ENCODE peak calls at places on chromosomes 11 and 22, in ten cellular contexts. K, B, G, E, T, L, W, O, Q and P are unnamed samples.

GRCh38 chr11:121100943-121101342 is at the start of gene TECTA:
- DNase-seq in W (no peak), O (no peak), G (no peak), B (no peak), E (no peak), Q (no peak), T (no peak), L (no peak), K (no peak), P (no peak)

GRCh38 chr22:45429424-45429823 is 15.9 kb downstream of the RIBC2 start:
- DNase-seq in O (no peak), T (no peak), B (no peak), G (peak; percentile 51), K (no peak), Q (no peak), L (no peak), W (peak; percentile 25), E (no peak), P (no peak)

GRCh38 chr11:46333129-46333947 is 13.9 kb upstream of the DGKZ start:
- DNase-seq in K (no peak), Q (no peak), E (no peak), G (peak; percentile 85), B (no peak), W (no peak), L (no peak), T (no peak), O (no peak), P (no peak)

GRCh38 chr22:36232715-36233401 is 6.5 kb downstream of the APOL2 start:
- DNase-seq in K (no peak), Q (no peak), B (no peak), W (no peak), G (no peak), L (no peak), O (no peak), T (no peak), E (no peak), P (no peak)

GRCh38 chr11:117925198-117925925 is 3.8 kb downstream of the TMPRSS13 start:
- DNase-seq in B (no peak), T (no peak), W (no peak), Q (no peak), E (no peak), K (no peak), O (no peak), G (peak; percentile 64), L (no peak), P (peak; percentile 16)

GRCh38 chr11:113401718-113402117 is 14.1 kb downstream of the ANKK1 start:
- DNase-seq in E (no peak), L (no peak), B (peak; percentile 86), T (peak; percentile 73), O (peak; percentile 70), K (peak; percentile 32), Q (no peak), W (no peak), G (no peak), P (peak; percentile 61)

GRCh38 chr11:96279018-96279417 is 64.0 kb downstream of the MAML2 start:
- DNase-seq in G (no peak), K (no peak), T (no peak), W (no peak), B (no peak), E (no peak), O (no peak), L (no peak), Q (no peak), P (no peak)

GRCh38 chr22:28029201-28029948 is 110.3 kb upstream of the PITPNB start:
- DNase-seq in B (peak; percentile 7), K (no peak), O (peak; percentile 21), L (no peak), W (no peak), E (peak; percentile 49), G (peak; percentile 84), Q (no peak), T (peak; percentile 54), P (peak; percentile 53)

GRCh38 chr11:41119484-41119883 is 340.0 kb downstream of the LRRC4C start:
- DNase-seq in B (no peak), T (no peak), G (no peak), Q (no peak), W (no peak), E (no peak), K (no peak), L (no peak), O (no peak), P (no peak)

GRCh38 chr11:119093951-119094815 is 7.5 kb downstream of the DPAGT1 start:
- DNase-seq in Q (no peak), O (peak; percentile 48), W (peak; percentile 71), L (no peak), E (peak; percentile 38), G (peak; percentile 92), B (peak; percentile 46), T (peak; percentile 56), K (no peak), P (peak; percentile 41)

GRCh38 chr11:11230802-11231562 is 122.1 kb downstream of the CSNK2A3 start:
- DNase-seq in K (peak; percentile 6), L (peak; percentile 4), Q (no peak), E (no peak), B (peak; percentile 26), G (no peak), T (no peak), W (no peak), O (no peak), P (no peak)

GRCh38 chr22:29175312-29175835 is 30.3 kb upstream of the EMID1 start:
- DNase-seq in K (no peak), Q (no peak), E (no peak), T (no peak), W (no peak), G (no peak), L (no peak), B (no peak), O (no peak), P (no peak)

GRCh38 chr11:126891556-126892217 is 108.9 kb downstream of the KIRREL3 start:
- DNase-seq in T (no peak), G (no peak), B (no peak), E (no peak), L (no peak), O (no peak), K (no peak), W (no peak), Q (no peak), P (no peak)

GRCh38 chr22:26671317-26672059 is 14.1 kb downstream of the MIAT start:
- DNase-seq in K (no peak), O (peak; percentile 60), Q (peak; percentile 30), E (no peak), G (peak; percentile 93), B (no peak), T (peak; percentile 48), L (no peak), W (peak; percentile 68), P (no peak)

DNA sequence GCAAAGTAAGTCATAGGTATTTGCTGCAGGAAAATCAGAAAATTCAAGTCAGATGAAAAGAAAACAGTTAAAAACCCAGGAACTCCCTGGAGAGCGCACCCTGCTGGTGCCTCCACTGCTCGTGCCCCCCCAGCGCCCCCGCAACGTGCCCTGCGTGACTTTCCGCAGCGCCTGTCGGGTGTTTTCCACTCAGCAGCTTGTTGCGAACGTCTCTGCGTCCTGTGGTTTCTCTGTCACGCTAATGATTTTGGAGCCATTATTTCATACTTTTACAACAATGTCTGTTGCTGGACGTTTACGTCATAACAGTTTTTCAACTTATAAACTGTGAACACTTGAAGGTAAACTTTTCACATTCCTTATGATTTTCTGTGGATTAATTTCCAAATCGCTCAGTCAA is 5.0 kb downstream of the CRELD2 start:
- DNase-seq in L (no peak), T (no peak), W (no peak), E (peak; percentile 81), K (no peak), O (no peak), G (no peak), B (no peak), Q (no peak), P (no peak)
- TF ChIP-seq CTCF in L (peak; percentile 31), T (no peak), W (no peak), E (peak; percentile 76), K (no peak), O (no peak), G (peak; percentile 22), B (no peak), Q (no peak), P (no peak)

GRCh38 chr22:37321288-37321687 is 39.0 kb downstream of the CYTH4 start:
- DNase-seq in Q (no peak), K (no peak), G (no peak), L (peak; percentile 62), T (no peak), E (no peak), O (no peak), B (no peak), W (no peak), P (no peak)
- TF ChIP-seq POLR2A in Q (no peak), K (no peak), G (no peak), L (no peak), T (no peak), E (no peak), O (no peak), B (no peak), W (no peak), P (no peak)

GRCh38 chr11:20021771-20022362 is 138.4 kb downstream of the DBX1 start:
- DNase-seq in E (no peak), K (no peak), Q (no peak), L (peak; percentile 61), T (no peak), G (no peak), O (no peak), B (no peak), W (no peak), P (no peak)
- H3K4me1 ChIP-seq in E (peaks cover 24% of the 10 kb centered on the region), K (no peaks in the 10 kb centered on the region), Q (peaks cover 11% of the 10 kb centered on the region), L (peaks cover 91% of the 10 kb centered on the region), T (no peaks in the 10 kb centered on the region), G (no peaks in the 10 kb centered on the region), O (peaks cover 1% of the 10 kb centered on the region), B (no peaks in the 10 kb centered on the region), W (peaks cover 8% of the 10 kb centered on the region), P (peaks cover 8% of the 10 kb centered on the region)

GRCh38 chr22:37735054-37735453 is 38.2 kb downstream of the TRIOBP start:
- DNase-seq in G (no peak), K (no peak), T (no peak), E (no peak), W (peak; percentile 57), O (no peak), L (peak; percentile 72), Q (no peak), B (peak; percentile 74), P (peak; percentile 63)
- TF ChIP-seq CTCF in G (peak; percentile 46), K (no peak), T (peak; percentile 62), E (peak; percentile 37), W (no peak), O (peak; percentile 59), L (peak; percentile 96), Q (peak; percentile 6), B (peak; percentile 19), P (peak; percentile 44)

GRCh38 chr11:1675536-1676253 is 21.3 kb upstream of the KRTAP5-6 start:
- DNase-seq in E (no peak), O (no peak), L (peak; percentile 82), T (no peak), K (no peak), B (no peak), W (no peak), G (no peak), Q (no peak), P (no peak)
- TF ChIP-seq POLR2A in E (no peak), O (no peak), L (no peak), T (no peak), K (no peak), B (no peak), W (no peak), G (no peak), Q (no peak), P (no peak)

GRCh38 chr11:45021001-45021400 is 70.3 kb upstream of the TP53I11 start:
- DNase-seq in L (no peak), T (no peak), O (no peak), Q (no peak), W (no peak), K (no peak), E (no peak), B (peak; percentile 36), G (no peak), P (no peak)
- H3K4me1 ChIP-seq in L (no peaks in the 10 kb centered on the region), T (peaks cover 11% of the 10 kb centered on the region), O (no peaks in the 10 kb centered on the region), Q (peaks cover 18% of the 10 kb centered on the region), W (peaks cover 7% of the 10 kb centered on the region), K (no peaks in the 10 kb centered on the region), E (peaks cover 16% of the 10 kb centered on the region), B (peaks cover 4% of the 10 kb centered on the region), G (peaks cover 32% of the 10 kb centered on the region), P (no peaks in the 10 kb centered on the region)